ENCODE peak calls at places on chromosome 2, in four cellular contexts. One of them, this sample, is unnamed.

GRCh38 chr2:237283136-237283928 is 130.6 kb downstream of the COL6A3 start:
- DNase-seq in amniotic stem cell: no peak
- DNase-seq in psoas muscle: no peak
- DNase-seq in GM10248: no peak
- DNase-seq in this sample: no peak

GRCh38 chr2:2328847-2329246 is 2.2 kb downstream of the MYT1L start:
- DNase-seq in amniotic stem cell: no peak
- DNase-seq in psoas muscle: no peak
- DNase-seq in GM10248: no peak
- DNase-seq in this sample: no peak

GRCh38 chr2:234218261-234219180 is 168.0 kb downstream of the SPP2 start:
- DNase-seq in amniotic stem cell: no peak
- DNase-seq in psoas muscle: no peak
- DNase-seq in GM10248: no peak
- DNase-seq in this sample: no peak

GRCh38 chr2:238847841-238848565 is at the start of gene TWIST2:
- DNase-seq in amniotic stem cell: peak; percentile 94
- DNase-seq in psoas muscle: peak; percentile 87
- DNase-seq in GM10248: no peak
- DNase-seq in this sample: peak; percentile 86

GRCh38 chr2:113028112-113028511 is 22.9 kb downstream of the IL36A start:
- DNase-seq in amniotic stem cell: no peak
- DNase-seq in psoas muscle: no peak
- DNase-seq in GM10248: no peak
- DNase-seq in this sample: no peak

GRCh38 chr2:28904295-28904694 is 9.8 kb downstream of the WDR43 start:
- DNase-seq in amniotic stem cell: no peak
- DNase-seq in psoas muscle: no peak
- DNase-seq in GM10248: no peak
- DNase-seq in this sample: no peak

GRCh38 chr2:152564754-152565551 is 152.3 kb downstream of the PRPF40A start:
- DNase-seq in amniotic stem cell: no peak
- DNase-seq in psoas muscle: no peak
- DNase-seq in GM10248: peak; percentile 20
- DNase-seq in this sample: no peak

GRCh38 chr2:114426756-114427155 is 15.7 kb upstream of the DPP10 start:
- DNase-seq in amniotic stem cell: no peak
- DNase-seq in psoas muscle: no peak
- DNase-seq in GM10248: no peak
- DNase-seq in this sample: no peak

GRCh38 chr2:106129150-106129549 is 65.0 kb downstream of the UXS1 start:
- DNase-seq in amniotic stem cell: no peak
- DNase-seq in psoas muscle: no peak
- DNase-seq in GM10248: no peak
- DNase-seq in this sample: no peak

GRCh38 chr2:115162454-115163293 is 720.2 kb downstream of the DPP10 start:
- DNase-seq in amniotic stem cell: no peak
- DNase-seq in psoas muscle: peak; percentile 23
- DNase-seq in GM10248: no peak
- DNase-seq in this sample: no peak

GRCh38 chr2:23199115-23199918 is 185.7 kb upstream of the KLHL29 start:
- DNase-seq in amniotic stem cell: peak; percentile 6
- DNase-seq in psoas muscle: no peak
- DNase-seq in GM10248: peak; percentile 20
- DNase-seq in this sample: no peak

GRCh38 chr2:109129921-109130725 is 1.1 kb downstream of the SH3RF3 start:
- DNase-seq in amniotic stem cell: no peak
- DNase-seq in psoas muscle: no peak
- DNase-seq in GM10248: no peak
- DNase-seq in this sample: no peak

GRCh38 chr2:37389984-37390765 is 45.7 kb downstream of the QPCT start:
- DNase-seq in amniotic stem cell: peak; percentile 57
- DNase-seq in psoas muscle: no peak
- DNase-seq in GM10248: peak; percentile 83
- DNase-seq in this sample: no peak

GRCh38 chr2:170524828-170525565 is 190.1 kb upstream of the SP5 start:
- DNase-seq in amniotic stem cell: no peak
- DNase-seq in psoas muscle: no peak
- DNase-seq in GM10248: peak; percentile 47
- DNase-seq in this sample: no peak

GRCh38 chr2:43251171-43251731 is 24.8 kb upstream of the ZFP36L2 start:
- DNase-seq in amniotic stem cell: peak; percentile 25
- DNase-seq in psoas muscle: no peak
- DNase-seq in GM10248: no peak
- DNase-seq in this sample: peak; percentile 72

GRCh38 chr2:236499691-236500573 is 69.7 kb upstream of the ACKR3 start:
- DNase-seq in amniotic stem cell: no peak
- DNase-seq in psoas muscle: no peak
- DNase-seq in GM10248: no peak
- DNase-seq in this sample: peak; percentile 28

GRCh38 chr2:23286765-23287155 is 98.2 kb upstream of the KLHL29 start:
- DNase-seq in amniotic stem cell: no peak
- DNase-seq in psoas muscle: peak; percentile 80
- DNase-seq in GM10248: no peak
- DNase-seq in this sample: peak; percentile 81

GRCh38 chr2:25250331-25251031 is 82.1 kb upstream of the POMC start:
- DNase-seq in amniotic stem cell: peak; percentile 34
- DNase-seq in psoas muscle: no peak
- DNase-seq in GM10248: no peak
- DNase-seq in this sample: peak; percentile 28

GRCh38 chr2:106841886-106842645 is 43.9 kb downstream of the ST6GAL2 start:
- DNase-seq in amniotic stem cell: no peak
- DNase-seq in psoas muscle: no peak
- DNase-seq in GM10248: no peak
- DNase-seq in this sample: no peak